ENCODE peak calls at places on chromosomes 7 and 10, in four cellular contexts. P is AML-193, E is Kasumi-1, F is NCI-H748 treated with DMSO at 0.1 percent for 48 hours. H is an unnamed sample.

GRCh38 chr7:50531401-50531906 is 33.8 kb downstream of the DDC start:
- DNase-seq in P (no peak), E (no peak), F (peak; percentile 98), H (no peak)

GRCh38 chr10:23442936-23443335 is 4.1 kb downstream of the OTUD1 start:
- DNase-seq in F (no peak), E (no peak), P (no peak), H (no peak)

GRCh38 chr10:42691361-42692120 is 53.2 kb upstream of the ZNF33B start:
- DNase-seq in E (no peak), F (peak; percentile 91), P (no peak), H (no peak)

GRCh38 chr10:78937800-78938694 is 130.7 kb upstream of the ZMIZ1 start:
- DNase-seq in P (peak; percentile 8), F (no peak), E (peak; percentile 61), H (no peak)

GRCh38 chr7:87216701-87217508 is 2.6 kb downstream of the TMEM243 start:
- DNase-seq in P (no peak), E (peak; percentile 22), F (no peak), H (peak; percentile 54)

GRCh38 chr7:151351967-151352366 is 10.4 kb downstream of the NUB1 start:
- DNase-seq in P (no peak), F (no peak), E (peak; percentile 92), H (peak; percentile 30)

GRCh38 chr10:86648706-86649426 is 5.5 kb upstream of the OPN4 start:
- DNase-seq in P (no peak), F (no peak), E (no peak), H (no peak)

GRCh38 chr10:122859527-122859926 is 13.9 kb upstream of the CUZD1 start:
- DNase-seq in E (no peak), F (no peak), P (no peak), H (no peak)

GRCh38 chr10:113865896-113866295 is 11.4 kb downstream of the NHLRC2 start:
- DNase-seq in E (peak; percentile 49), F (no peak), P (peak; percentile 85), H (no peak)

GRCh38 chr10:115355162-115355760 is 262.1 kb downstream of the ATRNL1 start:
- DNase-seq in P (peak; percentile 53), E (peak; percentile 89), F (peak; percentile 31), H (peak; percentile 7)

GRCh38 chr10:58220769-58221448 is 46.8 kb downstream of the IPMK start:
- DNase-seq in F (no peak), P (no peak), E (no peak), H (no peak)

GRCh38 chr7:101511965-101512364 is 117.1 kb downstream of the MYL10 start:
- DNase-seq in F (no peak), E (no peak), P (no peak), H (no peak)

GRCh38 chr10:100986623-100986951 is 710 bp downstream of the MRPL43 start:
- DNase-seq in E (no peak), P (no peak), F (no peak), H (no peak)

GRCh38 chr7:128910569-128910945 is at the start of gene KCP:
- DNase-seq in P (no peak), F (no peak), E (no peak), H (no peak)

GRCh38 chr10:81898518-81898917 is 23.5 kb downstream of the NRG3 start:
- DNase-seq in F (no peak), P (no peak), E (no peak), H (no peak)

H was measured in pons.